ENCODE peak calls at places on chromosomes 2 and 18, in seven cellular contexts. E is cardiac muscle cell, P is spleen, Y is fibroblast of lung, S is GM23338, J is prostate gland, U is neuronal stem cell. F is an unnamed sample.

GRCh38 chr18:37956902-37957301 is 391.3 kb upstream of the CELF4 start:
- DNase-seq in S (no peak), U (no peak), Y (no peak), J (no peak), P (no peak), E (no peak), F (no peak)

GRCh38 chr2:202278036-202278760 is 12.6 kb downstream of the NOP58 start:
- DNase-seq in U (no peak), S (no peak), P (no peak), E (no peak), J (no peak), Y (peak), F (no peak)

GRCh38 chr2:104787298-104788065 is 66.4 kb upstream of the POU3F3 start:
- DNase-seq in J (no peak), E (no peak), S (no peak), P (no peak), Y (no peak), U (no peak), F (no peak)

GRCh38 chr2:203340791-203341487 is 12.7 kb downstream of the ABI2 start:
- DNase-seq in Y (peak), U (peak), J (peak), S (peak), E (peak), P (no peak), F (no peak)

GRCh38 chr2:230877737-230878598 is 13.2 kb downstream of the ITM2C start:
- DNase-seq in E (no peak), S (no peak), P (peak), Y (no peak), U (no peak), J (no peak), F (no peak)

GRCh38 chr2:207260947-207261346 is 95.2 kb upstream of the KLF7 start:
- DNase-seq in P (no peak), E (no peak), J (no peak), U (no peak), Y (peak), S (no peak), F (no peak)

GRCh38 chr18:74760436-74760835 is 162.8 kb downstream of the ZNF407 start:
- DNase-seq in J (no peak), P (no peak), Y (no peak), E (no peak), U (no peak), S (peak), F (no peak)

GRCh38 chr2:37698931-37699481 is 27.6 kb upstream of the CDC42EP3 start:
- DNase-seq in Y (peak), S (no peak), P (no peak), U (no peak), J (no peak), E (no peak), F (no peak)

GRCh38 chr2:158993721-158994587 is 25.5 kb downstream of the TANC1 start:
- DNase-seq in U (no peak), S (no peak), Y (peak), E (no peak), J (no peak), P (no peak), F (no peak)

GRCh38 chr2:65431417-65432226 is 777 bp downstream of the SPRED2 start:
- DNase-seq in P (peak), U (peak), S (peak), J (peak), Y (peak), E (peak), F (peak)

GRCh38 chr2:8312861-8313768 is 368.7 kb upstream of the ID2 start:
- DNase-seq in Y (peak), U (peak), S (no peak), J (no peak), P (no peak), E (no peak), F (no peak)
- H3K27ac ChIP-seq in Y (no peak), U (peak), S (no peak), J (no peak), P (peak), E (no peak), F (no peak)

GRCh38 chr18:9615280-9615797 is 980 bp upstream of the PPP4R1 start:
- DNase-seq in S (no peak), E (no peak), U (peak), P (no peak), Y (no peak), J (no peak), F (no peak)

GRCh38 chr18:9612215-9612830 is 2.0 kb downstream of the PPP4R1 start:
- DNase-seq in E (peak), S (peak), P (no peak), U (no peak), Y (peak), J (peak), F (no peak)

GRCh38 chr18:9613550-9614400 is 584 bp downstream of the PPP4R1 start:
- DNase-seq in J (peak), S (peak), P (peak), E (peak), Y (peak), U (peak), F (peak)

GRCh38 chr18:9614401-9615279 is at the start of gene PPP4R1:
- DNase-seq in E (peak), Y (peak), J (peak), U (peak), P (peak), S (peak), F (peak)

GRCh38 chr18:9612989-9613388 is 1.4 kb downstream of the PPP4R1 start:
- DNase-seq in J (no peak), S (no peak), U (no peak), P (no peak), Y (no peak), E (no peak), F (no peak)
- H3K27ac ChIP-seq in J (no peak), S (no peak), U (no peak), P (peak), Y (no peak), E (no peak), F (no peak)

DNA sequence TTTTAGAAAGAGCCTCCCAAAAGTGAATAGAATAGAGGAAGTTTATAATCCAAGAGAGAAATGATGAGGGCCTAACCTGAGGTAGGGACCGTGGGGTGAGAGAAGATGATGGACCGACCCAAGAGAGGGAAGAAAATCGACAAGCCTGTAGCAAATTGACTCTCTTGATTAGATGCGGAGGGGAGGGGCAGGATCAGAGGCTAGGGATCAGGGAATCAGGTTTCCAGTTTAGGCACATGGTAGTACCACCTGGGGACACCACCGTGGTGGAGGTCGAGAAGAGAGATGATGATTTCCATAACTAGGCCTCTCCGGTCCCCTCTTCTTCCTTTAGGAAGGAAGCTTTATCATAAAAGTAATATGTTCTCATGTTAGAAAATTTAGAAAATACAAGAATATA is 108.7 kb upstream of the ALPP start:
- DNase-seq in U (no peak), S (peak), Y (no peak), J (no peak), P (no peak), E (no peak), F (no peak)
- H3K27ac ChIP-seq in U (no peak), S (no peak), Y (no peak), J (no peak), P (no peak), E (no peak), F (no peak)

GRCh38 chr2:199870581-199870980 is 19.6 kb upstream of the FTCDNL1 start:
- DNase-seq in P (no peak), J (no peak), E (no peak), S (no peak), U (no peak), Y (no peak), F (no peak)

GRCh38 chr2:199868431-199869226 is 17.6 kb upstream of the FTCDNL1 start:
- DNase-seq in Y (no peak), J (no peak), P (no peak), S (no peak), U (no peak), E (no peak), F (no peak)

GRCh38 chr2:199865905-199866304 is 14.9 kb upstream of the FTCDNL1 start:
- DNase-seq in J (no peak), Y (no peak), E (no peak), P (no peak), S (no peak), U (no peak), F (no peak)

GRCh38 chr2:199869653-199870052 is 18.7 kb upstream of the FTCDNL1 start:
- DNase-seq in J (no peak), E (no peak), U (no peak), Y (no peak), S (peak), P (no peak), F (no peak)

GRCh38 chr2:199869227-199869541 is 18.2 kb upstream of the FTCDNL1 start:
- DNase-seq in Y (no peak), S (peak), P (no peak), E (no peak), U (no peak), J (no peak), F (no peak)
- H3K27ac ChIP-seq in Y (no peak), S (peak), P (no peak), E (no peak), U (no peak), J (no peak), F (no peak)

GRCh38 chr18:5630766-5631413 is 87.1 kb upstream of the EPB41L3 start:
- DNase-seq in U (no peak), Y (no peak), P (no peak), J (no peak), S (no peak), E (no peak), F (no peak)

GRCh38 chr18:5627756-5628511 is 84.1 kb upstream of the EPB41L3 start:
- DNase-seq in Y (no peak), J (no peak), P (no peak), E (no peak), S (peak), U (no peak), F (no peak)

GRCh38 chr18:5628512-5629255 is 84.9 kb upstream of the EPB41L3 start:
- DNase-seq in Y (peak), S (peak), P (peak), J (no peak), U (peak), E (peak), F (no peak)

GRCh38 chr18:5632041-5632440 is 88.2 kb upstream of the EPB41L3 start:
- DNase-seq in Y (no peak), P (no peak), J (no peak), U (no peak), E (no peak), S (no peak), F (no peak)

DNA sequence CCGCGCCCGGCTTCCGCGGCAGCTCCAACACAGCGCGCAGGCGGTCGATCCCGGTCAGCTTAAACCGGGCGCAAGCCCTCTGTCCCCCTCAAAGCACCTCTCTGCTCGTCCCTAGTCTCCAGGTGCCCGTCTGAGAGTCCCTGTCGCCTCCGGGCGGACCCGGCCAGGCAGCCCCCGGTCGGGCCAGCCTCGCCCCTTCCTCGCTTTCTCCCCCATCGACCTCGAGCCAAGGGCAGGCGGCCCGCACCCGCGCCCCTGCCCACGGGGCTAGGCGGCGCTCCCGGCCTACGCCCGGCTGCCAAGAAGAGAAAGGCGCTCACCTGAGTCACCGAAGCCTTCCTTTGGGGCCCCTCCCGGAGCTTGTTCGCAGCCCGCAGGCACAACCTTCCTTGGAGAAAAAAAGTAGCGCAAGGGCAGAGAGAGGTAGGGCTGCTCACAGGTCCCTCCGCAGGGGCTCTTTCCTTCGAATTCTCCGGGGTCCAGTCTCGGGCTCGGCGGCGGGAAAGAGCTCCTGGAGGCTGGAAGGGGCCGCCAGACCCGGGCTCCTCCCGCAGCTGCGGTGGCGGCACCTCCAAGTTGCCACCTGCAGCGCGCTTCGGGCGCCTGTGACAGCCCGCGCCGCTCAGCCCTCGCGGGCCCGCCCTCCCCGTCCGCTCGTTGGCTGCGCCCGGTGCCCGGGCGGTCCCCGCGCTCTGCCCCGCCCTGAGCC is 86.4 kb upstream of the EPB41L3 start:
- DNase-seq in P (peak), E (peak), U (peak), S (peak), Y (peak), J (peak), F (peak)
- H3K27ac ChIP-seq in P (no peak), E (peak), U (no peak), S (no peak), Y (no peak), J (no peak), F (no peak)

GRCh38 chr2:182066439-182067061 is 80.9 kb downstream of the PPP1R1C start:
- DNase-seq in E (no peak), J (no peak), P (no peak), Y (peak), S (no peak), U (no peak), F (no peak)
- H3K27ac ChIP-seq in E (no peak), J (no peak), P (no peak), Y (no peak), S (no peak), U (no peak), F (no peak)

DNA sequence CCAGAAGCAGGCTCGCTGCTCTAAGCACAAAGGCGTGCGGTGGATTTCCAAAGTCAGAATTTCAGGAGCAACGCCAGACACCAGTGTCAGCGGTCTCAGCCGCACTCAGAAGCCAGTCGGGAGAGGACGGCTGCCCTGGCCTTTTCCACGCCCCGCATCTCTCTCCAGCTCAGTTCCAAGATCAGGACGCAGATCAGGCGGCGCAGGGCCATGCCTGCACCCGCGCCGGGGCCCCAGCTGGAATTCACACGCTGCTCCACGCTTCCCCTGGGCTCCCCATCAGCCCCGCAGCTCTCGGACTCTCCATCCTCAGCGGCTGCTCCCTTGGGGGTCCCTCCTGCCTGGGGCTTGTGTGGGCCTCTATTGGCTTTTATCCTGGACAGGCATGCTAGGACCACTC is 14.6 kb upstream of the TMEM18 start:
- DNase-seq in Y (no peak), J (no peak), U (no peak), S (no peak), P (no peak), E (no peak), F (no peak)
- H3K27ac ChIP-seq in Y (no peak), J (no peak), U (no peak), S (no peak), P (no peak), E (no peak), F (no peak)

GRCh38 chr18:12491611-12492435 is 84.1 kb downstream of the PRELID3A start:
- DNase-seq in E (no peak), S (no peak), U (no peak), P (no peak), J (no peak), Y (no peak), F (no peak)
- H3K27ac ChIP-seq in E (no peak), S (no peak), U (no peak), P (no peak), J (no peak), Y (no peak), F (no peak)

GRCh38 chr2:144515425-144515693 is 4.6 kb downstream of the ZEB2 start:
- DNase-seq in J (no peak), P (no peak), S (no peak), Y (no peak), U (no peak), E (no peak), F (no peak)
- H3K27ac ChIP-seq in J (peak), P (peak), S (no peak), Y (peak), U (peak), E (peak), F (peak)

F was measured in substantia nigra.